ENCODE peak calls at places on chromosome X, in nine cellular contexts. H, R, W, I, N, U, F, Z and G are unnamed samples.

GRCh38 chrX:130086414-130087207 is 23.7 kb downstream of the ELF4 start:
- DNase-seq in N (no peak), H (no peak), U (no peak), F (peak; percentile 58), R (no peak), I (no peak), W (no peak), Z (no peak), G (no peak)

GRCh38 chrX:33053001-33053400 is 158.3 kb downstream of the DMD start:
- DNase-seq in U (peak; percentile 41), H (no peak), W (no peak), R (no peak), F (no peak), N (no peak), Z (no peak), I (no peak), G (no peak)

GRCh38 chrX:109847257-109848187 is 114.5 kb upstream of the ACSL4 start:
- DNase-seq in H (peak; percentile 84), N (peak; percentile 82), I (no peak), R (no peak), F (no peak), W (no peak), U (peak; percentile 92), Z (no peak), G (peak; percentile 77)

GRCh38 chrX:13658602-13659001 is 5.7 kb downstream of the TCEANC start:
- DNase-seq in Z (no peak), U (peak; percentile 50), N (peak; percentile 64), R (no peak), F (no peak), I (peak; percentile 28), H (peak; percentile 42), W (no peak), G (peak; percentile 75)

GRCh38 chrX:53594354-53594753 is 92.2 kb downstream of the HUWE1 start:
- DNase-seq in W (no peak), H (peak; percentile 50), R (no peak), U (no peak), N (peak; percentile 56), F (no peak), Z (no peak), I (no peak), G (no peak)

GRCh38 chrX:7711167-7711566 is 131.8 kb upstream of the VCX start:
- DNase-seq in F (no peak), R (no peak), I (no peak), W (no peak), N (no peak), Z (no peak), H (peak; percentile 1), U (peak; percentile 70), G (no peak)

GRCh38 chrX:108090474-108091265 is 672 bp downstream of the PSMD10 start:
- DNase-seq in N (peak; percentile 56), F (no peak), U (peak; percentile 34), I (no peak), W (no peak), Z (peak; percentile 13), H (peak; percentile 48), R (no peak), G (peak; percentile 5)

GRCh38 chrX:68438575-68438974 is 5.3 kb upstream of the OPHN1 start:
- DNase-seq in H (no peak), Z (no peak), I (no peak), F (no peak), W (no peak), U (peak; percentile 47), R (no peak), N (no peak), G (peak; percentile 8)

GRCh38 chrX:153816821-153817220 is 13.5 kb downstream of the PDZD4 start:
- DNase-seq in H (no peak), R (no peak), W (no peak), N (no peak), F (no peak), U (no peak), Z (peak; percentile 27), I (peak; percentile 55), G (no peak)